ENCODE peak calls at places on chromosomes 13 and 19, in ten cellular contexts. P, M, S, G, F, X, K, L, A and I are unnamed samples.

GRCh38 chr19:2607712-2608601 is 94.5 kb downstream of the GNG7 start:
- DNase-seq in M (peak; percentile 50), S (no peak), F (no peak), K (no peak), L (peak; percentile 76), G (no peak), P (peak; percentile 55), X (peak; percentile 92), A (no peak), I (no peak)

GRCh38 chr13:22505489-22505888 is 675.3 kb upstream of the SGCG start:
- DNase-seq in F (no peak), M (no peak), G (peak; percentile 9), X (no peak), K (no peak), L (no peak), P (no peak), S (peak; percentile 34), A (no peak), I (no peak)

GRCh38 chr19:14165986-14166385 is 29.6 kb upstream of the ASF1B start:
- DNase-seq in A (no peak), K (no peak), L (peak; percentile 25), M (no peak), S (no peak), G (no peak), P (no peak), F (no peak), X (no peak), I (no peak)

GRCh38 chr19:2327773-2328400 is 499 bp downstream of the LSM7 start:
- DNase-seq in L (peak; percentile 36), G (no peak), A (peak; percentile 14), S (peak; percentile 96), F (no peak), X (peak; percentile 80), M (no peak), K (peak; percentile 44), P (no peak), I (peak; percentile 90)

GRCh38 chr13:53012707-53013106 is 15.9 kb upstream of the OLFM4 start:
- DNase-seq in K (no peak), M (no peak), P (no peak), X (no peak), A (no peak), S (no peak), G (no peak), F (no peak), L (no peak), I (no peak)

GRCh38 chr13:74264333-74264732 is 130.1 kb upstream of the KLF12 start:
- DNase-seq in M (no peak), G (no peak), P (no peak), F (no peak), X (no peak), K (no peak), S (no peak), A (no peak), L (no peak), I (no peak)

GRCh38 chr19:40411958-40412499 is 1.1 kb downstream of the PRX start:
- DNase-seq in F (no peak), G (no peak), M (no peak), L (no peak), K (no peak), X (no peak), S (no peak), P (no peak), A (no peak), I (peak; percentile 45)

GRCh38 chr19:18898081-18898532 is 2.1 kb upstream of the CERS1 start:
- DNase-seq in G (no peak), X (no peak), F (no peak), L (no peak), K (no peak), S (no peak), A (no peak), M (no peak), P (no peak), I (no peak)

GRCh38 chr13:113426591-113426986 is 26.7 kb downstream of the ADPRHL1 start:
- DNase-seq in S (no peak), M (no peak), K (no peak), A (no peak), F (no peak), G (no peak), P (no peak), L (no peak), X (peak; percentile 16), I (no peak)

GRCh38 chr13:114077938-114078335 is 54.5 kb downstream of the RASA3 start:
- DNase-seq in K (no peak), P (no peak), S (peak; percentile 64), G (no peak), L (no peak), F (no peak), A (no peak), X (no peak), M (peak; percentile 38), I (peak; percentile 79)

GRCh38 chr19:15154002-15154612 is 46.7 kb downstream of the NOTCH3 start:
- DNase-seq in L (no peak), A (peak; percentile 2), S (peak; percentile 60), X (no peak), K (peak; percentile 56), M (no peak), F (no peak), P (peak; percentile 14), G (no peak), I (peak; percentile 78)

GRCh38 chr19:48685583-48685982 is 10.2 kb upstream of the FUT2 start:
- DNase-seq in G (no peak), L (no peak), P (no peak), K (peak; percentile 63), F (no peak), M (no peak), S (no peak), X (no peak), A (no peak), I (no peak)

GRCh38 chr13:73045036-73045435 is 13.8 kb upstream of the KLF5 start:
- DNase-seq in A (no peak), F (no peak), K (no peak), L (no peak), X (no peak), S (no peak), G (no peak), P (no peak), M (no peak), I (no peak)

GRCh38 chr19:4768934-4769777 is 22.4 kb upstream of the FEM1A start:
- DNase-seq in K (peak; percentile 96), A (peak; percentile 68), F (peak; percentile 75), L (peak; percentile 78), P (peak; percentile 68), X (peak; percentile 79), M (peak; percentile 75), S (peak; percentile 80), G (peak; percentile 73), I (peak; percentile 84)

GRCh38 chr13:112854321-112854720 is 114.7 kb upstream of the MCF2L start:
- DNase-seq in P (no peak), M (peak; percentile 41), G (no peak), X (no peak), A (no peak), F (no peak), K (no peak), L (no peak), S (no peak), I (no peak)

GRCh38 chr19:6076675-6077463 is 33.4 kb downstream of the RFX2 start:
- DNase-seq in X (no peak), F (no peak), G (peak; percentile 59), L (no peak), M (no peak), A (no peak), S (peak; percentile 91), K (no peak), P (no peak), I (peak; percentile 83)

GRCh38 chr13:112152846-112153245 is 85.9 kb downstream of the SOX1 start:
- DNase-seq in A (no peak), S (no peak), L (no peak), K (no peak), M (no peak), P (no peak), G (no peak), F (no peak), X (no peak), I (no peak)

GRCh38 chr19:42512743-42513304 is 15.5 kb downstream of the CEACAM1 start:
- DNase-seq in K (no peak), X (no peak), F (no peak), M (no peak), L (no peak), S (no peak), P (no peak), G (no peak), A (no peak), I (no peak)

GRCh38 chr19:30288957-30289735 is 83.0 kb upstream of the ZNF536 start:
- DNase-seq in S (no peak), L (no peak), F (no peak), P (no peak), M (no peak), A (no peak), G (no peak), X (no peak), K (no peak), I (no peak)

GRCh38 chr13:45615501-45616101 is at the start of gene ERICH6B:
- DNase-seq in X (no peak), G (no peak), L (no peak), A (peak; percentile 59), P (no peak), S (peak; percentile 32), K (peak; percentile 48), M (no peak), F (peak; percentile 19), I (peak; percentile 51)

GRCh38 chr19:19531951-19532805 is 3.5 kb downstream of the YJEFN3 start:
- DNase-seq in X (peak; percentile 86), A (peak; percentile 20), S (peak; percentile 43), P (peak; percentile 92), M (peak; percentile 91), L (peak; percentile 73), F (peak; percentile 85), G (peak; percentile 56), K (peak; percentile 80), I (peak; percentile 67)

GRCh38 chr13:75153834-75154233 is 328.1 kb downstream of the TBC1D4 start:
- DNase-seq in S (peak; percentile 36), M (no peak), P (no peak), A (no peak), X (no peak), G (no peak), K (no peak), L (no peak), F (no peak), I (peak; percentile 22)

GRCh38 chr13:106118050-106118449 is 417.4 kb downstream of the EFNB2 start:
- DNase-seq in X (no peak), L (no peak), M (no peak), K (no peak), A (no peak), F (no peak), P (no peak), S (peak; percentile 59), G (no peak), I (no peak)

GRCh38 chr13:48448963-48449614 is 36.2 kb upstream of the LPAR6 start:
- DNase-seq in A (no peak), K (no peak), P (no peak), X (no peak), G (no peak), L (no peak), M (no peak), S (peak; percentile 84), F (no peak), I (peak; percentile 69)

GRCh38 chr13:44230736-44231135 is 142.9 kb upstream of the SERP2 start:
- DNase-seq in G (no peak), M (no peak), F (no peak), X (no peak), A (no peak), P (no peak), L (no peak), S (peak; percentile 25), K (no peak), I (peak; percentile 26)

GRCh38 chr19:27720155-27720554 is 1492.8 kb downstream of the UQCRFS1 start:
- DNase-seq in K (no peak), X (no peak), A (no peak), P (no peak), L (no peak), S (no peak), F (no peak), M (no peak), G (no peak), I (no peak)

GRCh38 chr19:42542791-42543190 is 14.5 kb upstream of the CEACAM1 start:
- DNase-seq in X (no peak), G (no peak), F (no peak), K (no peak), M (no peak), L (no peak), S (no peak), P (no peak), A (no peak), I (no peak)

GRCh38 chr13:91406619-91407018 is 8.2 kb downstream of the GPC5 start:
- DNase-seq in S (peak; percentile 29), L (no peak), F (no peak), G (no peak), M (no peak), P (no peak), K (peak; percentile 69), X (no peak), A (peak; percentile 84), I (peak; percentile 45)